ENCODE peak calls at places on chromosomes 1 and 21, in seven cellular contexts. M is activated CD4-positive, alpha-beta T cell treated with anti-CD3 and anti-CD28 coated beads, Interleukin-2, amount 50 U/mL, for 48 hours; P is KG1; X is glutamatergic neuron; N is stimulated activated CD4-positive, alpha-beta T cell treated with anti-CD3 and anti-CD28 coated beads, Interleukin-15, amount 100 ng/mL, for 24 hours; Y is AG08395; W is cardiac fibroblast. R is an unnamed sample.

GRCh38 chr1:210366767-210367166 is 38.1 kb downstream of the HHAT start:
- DNase-seq in M (no peak), X (no peak), N (no peak), P (no peak), W (no peak), Y (no peak), R (no peak)

GRCh38 chr1:206776239-206776638 is 3.9 kb upstream of the IL10 start:
- DNase-seq in X (no peak), N (no peak), P (no peak), Y (no peak), M (no peak), W (no peak), R (peak; percentile 66)

GRCh38 chr21:28136687-28137086 is 856.0 kb downstream of the LTN1 start:
- DNase-seq in Y (peak; percentile 28), M (no peak), X (no peak), P (no peak), N (no peak), W (no peak), R (no peak)

GRCh38 chr21:42429856-42430255 is 26.2 kb downstream of the UBASH3A start:
- DNase-seq in P (no peak), M (no peak), W (no peak), Y (no peak), N (no peak), X (no peak), R (no peak)

GRCh38 chr1:243299069-243299468 is 43.2 kb downstream of the SDCCAG8 start:
- DNase-seq in Y (no peak), M (no peak), W (no peak), N (no peak), P (no peak), X (no peak), R (no peak)

GRCh38 chr1:3003039-3003940 is 18.0 kb upstream of the ACTRT2 start:
- DNase-seq in N (no peak), Y (no peak), W (no peak), X (no peak), P (no peak), M (no peak), R (peak; percentile 34)

GRCh38 chr21:32382108-32382601 is 10.7 kb downstream of the URB1 start:
- DNase-seq in Y (peak; percentile 45), N (no peak), M (no peak), W (peak; percentile 58), P (no peak), X (no peak), R (peak; percentile 86)

GRCh38 chr1:70718086-70718630 is 307.1 kb downstream of the CTH start:
- DNase-seq in N (no peak), X (no peak), W (peak; percentile 12), Y (peak; percentile 5), M (no peak), P (no peak), R (no peak)

GRCh38 chr21:39022901-39023693 is 160.2 kb downstream of the PSMG1 start:
- DNase-seq in N (no peak), M (no peak), P (no peak), W (peak; percentile 56), X (peak; percentile 44), Y (no peak), R (peak; percentile 85)

GRCh38 chr1:185068362-185068761 is 23.0 kb downstream of the RNF2 start:
- DNase-seq in M (no peak), Y (no peak), X (no peak), N (no peak), P (no peak), W (no peak), R (no peak)

GRCh38 chr1:67850151-67850551 is 16.9 kb upstream of the GNG12 start:
- DNase-seq in W (peak; percentile 75), Y (peak; percentile 23), M (no peak), N (peak; percentile 7), X (no peak), P (peak; percentile 26), R (no peak)

GRCh38 chr1:62621907-62622306 is 24.6 kb downstream of the ANGPTL3 start:
- DNase-seq in N (no peak), P (no peak), X (no peak), Y (peak; percentile 86), M (no peak), W (peak; percentile 97), R (peak; percentile 85)

R was measured in osteoblast.